ENCODE peak calls at places on chromosome 18, in four cellular contexts. E is HepG2, C is K562, Q is HCT116. H is an unnamed sample.

GRCh38 chr18:76823574-76823973 is 1.2 kb downstream of the ZNF236 start:
- DNase-seq in E (no peak), C (peak), Q (no peak), H (peak)

GRCh38 chr18:3985664-3986063 is 469.4 kb downstream of the DLGAP1 start:
- DNase-seq in E (no peak), C (no peak), Q (no peak), H (no peak)

GRCh38 chr18:2978208-2978607 is 34.7 kb downstream of the LPIN2 start:
- DNase-seq in E (no peak), C (no peak), Q (no peak), H (no peak)

GRCh38 chr18:50186385-50186784 is 8.6 kb downstream of the MYO5B start:
- DNase-seq in E (no peak), C (no peak), Q (no peak), H (no peak)

GRCh38 chr18:62069556-62069955 is 117.3 kb downstream of the PIGN start:
- DNase-seq in E (no peak), C (no peak), Q (no peak), H (no peak)

GRCh38 chr18:78242796-78243195 is 736.8 kb upstream of the SALL3 start:
- DNase-seq in E (no peak), C (no peak), Q (no peak), H (no peak)

GRCh38 chr18:7358989-7359726 is 128.3 kb downstream of the LRRC30 start:
- DNase-seq in E (no peak), C (no peak), Q (no peak), H (peak)

GRCh38 chr18:49664086-49664890 is 102.4 kb downstream of the LIPG start:
- DNase-seq in E (no peak), C (peak), Q (no peak), H (no peak)

GRCh38 chr18:66752733-66753132 is 148.8 kb upstream of the CDH19 start:
- DNase-seq in E (no peak), C (no peak), Q (no peak), H (no peak)

GRCh38 chr18:47717257-47717656 is 213.2 kb downstream of the SMAD2 start:
- DNase-seq in E (no peak), C (no peak), Q (no peak), H (no peak)

GRCh38 chr18:55577812-55578539 is 10.0 kb downstream of the TCF4 start:
- DNase-seq in E (no peak), C (no peak), Q (no peak), H (peak)

DNA sequence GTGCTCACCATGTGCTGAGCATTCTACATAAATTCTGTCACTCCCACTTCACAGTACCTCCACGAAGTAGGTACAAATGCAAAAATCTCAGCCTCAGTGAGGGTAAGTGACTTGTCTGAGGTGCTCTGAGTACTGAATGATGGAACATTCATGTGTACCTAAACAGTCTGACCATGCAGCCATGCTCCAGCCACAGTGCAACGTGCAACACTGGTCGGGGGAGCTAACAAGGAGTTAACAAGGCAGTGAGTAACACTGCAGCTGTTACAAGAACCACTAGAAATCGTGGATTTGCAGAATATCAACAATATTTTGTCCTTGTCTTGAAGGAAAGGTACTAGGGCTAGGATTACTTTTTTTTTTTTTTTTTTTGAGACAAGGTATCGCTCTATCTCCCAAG is 36.6 kb upstream of the NDUFV2 start:
- DNase-seq in E (no peak), C (no peak), Q (no peak), H (no peak)
- TF ChIP-seq ELF1 in E (no peak), C (no peak), Q (no peak), H (no peak)

GRCh38 chr18:24726727-24727539 is 266.5 kb downstream of the HRH4 start:
- DNase-seq in E (peak), C (peak), Q (peak), H (peak)

GRCh38 chr18:24727685-24728084 is 267.2 kb downstream of the HRH4 start:
- DNase-seq in E (no peak), C (no peak), Q (no peak), H (no peak)

GRCh38 chr18:24731981-24732380 is 271.5 kb downstream of the HRH4 start:
- DNase-seq in E (no peak), C (no peak), Q (no peak), H (no peak)

GRCh38 chr18:24734058-24734457 is 273.6 kb downstream of the HRH4 start:
- DNase-seq in E (peak), C (no peak), Q (no peak), H (peak)

DNA sequence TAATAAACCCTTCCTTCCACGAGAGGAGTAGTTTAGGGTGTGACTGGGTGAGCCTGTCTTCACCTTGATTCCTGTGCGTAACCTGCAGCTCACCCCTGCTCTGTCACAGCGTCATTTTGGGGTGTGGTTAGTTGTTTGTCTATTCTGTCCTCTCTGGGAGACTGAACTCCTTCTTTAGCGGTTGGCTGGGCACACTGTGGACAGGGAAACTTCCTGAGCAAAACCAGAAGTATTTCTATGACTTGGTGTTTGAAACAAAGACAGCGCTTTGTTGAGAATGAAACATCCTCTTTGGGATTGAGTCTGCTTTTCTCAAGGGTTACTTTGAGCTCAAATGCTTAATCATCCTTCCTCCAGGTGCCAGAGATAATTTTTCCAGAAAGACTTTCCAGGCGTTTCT is 270.7 kb downstream of the HRH4 start:
- DNase-seq in E (no peak), C (no peak), Q (no peak), H (no peak)
- TF ChIP-seq ELF1 in E (no peak), C (no peak), Q (no peak), H (no peak)

DNA sequence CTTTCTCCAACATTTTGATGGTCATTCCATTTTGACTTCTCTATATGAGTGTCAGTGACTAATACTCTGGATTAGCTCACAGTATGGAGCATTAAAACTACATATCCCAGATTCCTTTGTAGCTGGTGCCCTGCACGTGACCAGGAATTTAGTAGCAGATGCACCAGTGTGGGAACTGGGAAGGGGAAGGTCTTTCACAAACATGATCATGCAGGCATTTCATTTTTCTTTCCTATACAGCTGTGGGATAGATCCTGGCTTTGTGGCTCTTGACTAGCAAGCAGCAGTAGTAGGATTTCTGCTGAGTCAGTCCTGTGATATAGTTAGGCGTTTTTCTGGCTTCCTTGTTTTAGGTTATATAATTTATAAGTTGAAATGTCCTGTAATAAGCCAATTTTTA is 971.0 kb upstream of the CDH2 start:
- DNase-seq in E (no peak), C (no peak), Q (no peak), H (no peak)
- TF ChIP-seq ELF1 in E (no peak), C (no peak), Q (no peak), H (no peak)

GRCh38 chr18:73340135-73340934 is 472.5 kb upstream of the NETO1 start:
- DNase-seq in E (peak), C (no peak), Q (no peak), H (no peak)
- TF ChIP-seq ELF1 in E (no peak), C (no peak), Q (no peak), H (no peak)

DNA sequence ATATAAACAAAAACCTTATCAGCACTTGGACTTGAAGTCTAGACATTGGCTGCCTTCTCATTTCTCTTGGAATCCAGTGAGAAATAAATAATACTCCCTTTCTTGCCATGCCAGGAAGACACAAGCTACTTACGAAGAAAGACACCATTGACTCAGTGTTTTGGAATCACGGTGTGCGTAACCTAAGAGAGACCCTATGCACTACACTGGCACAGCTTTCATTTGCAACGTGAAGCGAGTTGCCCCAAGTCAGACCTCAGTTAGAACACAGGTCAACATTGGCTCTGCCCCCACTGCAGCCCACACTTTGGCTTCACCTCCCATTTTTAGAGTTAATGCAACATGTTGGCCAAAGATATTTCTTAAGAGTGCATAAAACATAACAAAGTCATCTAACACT is 54.2 kb downstream of the PIEZO2 start:
- DNase-seq in E (no peak), C (no peak), Q (no peak), H (no peak)
- TF ChIP-seq ELF1 in E (no peak), C (no peak), Q (no peak), H (no peak)